ENCODE peak calls at places on chromosomes 7 and 10, in five cellular contexts. One of them, this sample, is unnamed.

GRCh38 chr10:22318772-22319171 is 2.1 kb upstream of the BMI1 start:
- DNase-seq in Peyer's patch: no peak
- DNase-seq in GM12891: no peak
- DNase-seq in GM12878: no peak
- DNase-seq in effector memory CD4-positive, alpha-beta T cell: no peak
- DNase-seq in this sample: no peak

GRCh38 chr7:36746347-36746746 is 22.1 kb upstream of the AOAH start:
- DNase-seq in Peyer's patch: no peak
- DNase-seq in GM12891: no peak
- DNase-seq in GM12878: no peak
- DNase-seq in effector memory CD4-positive, alpha-beta T cell: no peak
- DNase-seq in this sample: no peak

GRCh38 chr7:141201145-141201885 is 127.5 kb downstream of the TMEM178B start:
- DNase-seq in Peyer's patch: no peak
- DNase-seq in GM12891: no peak
- DNase-seq in GM12878: no peak
- DNase-seq in effector memory CD4-positive, alpha-beta T cell: no peak
- DNase-seq in this sample: no peak

GRCh38 chr7:18895456-18895855 is 222.0 kb downstream of the TWIST1 start:
- DNase-seq in Peyer's patch: no peak
- DNase-seq in GM12891: no peak
- DNase-seq in GM12878: no peak
- DNase-seq in effector memory CD4-positive, alpha-beta T cell: no peak
- DNase-seq in this sample: no peak

GRCh38 chr7:13538669-13539068 is 450.8 kb downstream of the ETV1 start:
- DNase-seq in Peyer's patch: no peak
- DNase-seq in GM12891: no peak
- DNase-seq in GM12878: no peak
- DNase-seq in effector memory CD4-positive, alpha-beta T cell: no peak
- DNase-seq in this sample: no peak

GRCh38 chr7:55160539-55160938 is 141.7 kb downstream of the EGFR start:
- DNase-seq in Peyer's patch: no peak
- DNase-seq in GM12891: no peak
- DNase-seq in GM12878: no peak
- DNase-seq in effector memory CD4-positive, alpha-beta T cell: no peak
- DNase-seq in this sample: no peak

GRCh38 chr10:43965918-43966570 is 317.4 kb upstream of the ZNF32 start:
- DNase-seq in Peyer's patch: no peak
- DNase-seq in GM12891: no peak
- DNase-seq in GM12878: no peak
- DNase-seq in effector memory CD4-positive, alpha-beta T cell: no peak
- DNase-seq in this sample: no peak

GRCh38 chr7:681551-682307 is 44.8 kb upstream of the DNAAF5 start:
- DNase-seq in Peyer's patch: no peak
- DNase-seq in GM12891: no peak
- DNase-seq in GM12878: no peak
- DNase-seq in effector memory CD4-positive, alpha-beta T cell: no peak
- DNase-seq in this sample: no peak

GRCh38 chr10:127887497-127888415 is 5.0 kb downstream of the CLRN3 start:
- DNase-seq in Peyer's patch: no peak
- DNase-seq in GM12891: no peak
- DNase-seq in GM12878: no peak
- DNase-seq in effector memory CD4-positive, alpha-beta T cell: no peak
- DNase-seq in this sample: no peak

GRCh38 chr10:119786117-119786769 is 60.4 kb downstream of the INPP5F start:
- DNase-seq in Peyer's patch: no peak
- DNase-seq in GM12891: no peak
- DNase-seq in GM12878: no peak
- DNase-seq in effector memory CD4-positive, alpha-beta T cell: no peak
- DNase-seq in this sample: no peak

GRCh38 chr7:80147543-80148376 is 13.1 kb downstream of the GNAI1 start:
- DNase-seq in Peyer's patch: no peak
- DNase-seq in GM12891: no peak
- DNase-seq in GM12878: no peak
- DNase-seq in effector memory CD4-positive, alpha-beta T cell: no peak
- DNase-seq in this sample: no peak

GRCh38 chr10:34666008-34666700 is 148.9 kb downstream of the PARD3 start:
- DNase-seq in Peyer's patch: no peak
- DNase-seq in GM12891: no peak
- DNase-seq in GM12878: peak
- DNase-seq in effector memory CD4-positive, alpha-beta T cell: no peak
- DNase-seq in this sample: no peak